ENCODE peak calls at places on chromosomes 3 and 15, in six cellular contexts. R, Q, G, U, H and W are unnamed samples.

GRCh38 chr3:45607790-45608189 is 13.2 kb downstream of the LIMD1 start:
- DNase-seq in H (peak; percentile 79), U (no peak), R (no peak), Q (no peak), G (no peak), W (no peak)

GRCh38 chr3:111666041-111666735 is 71.0 kb upstream of the ZBED2 start:
- DNase-seq in R (no peak), H (peak; percentile 28), U (no peak), Q (no peak), G (no peak), W (no peak)

GRCh38 chr3:6179761-6180160 is 681.2 kb upstream of the GRM7 start:
- DNase-seq in G (no peak), U (no peak), Q (no peak), R (no peak), H (no peak), W (no peak)

GRCh38 chr15:57472861-57473260 is 96.6 kb downstream of the CGNL1 start:
- DNase-seq in G (no peak), R (no peak), U (no peak), Q (no peak), H (peak; percentile 29), W (no peak)

GRCh38 chr3:115092220-115092791 is 54.8 kb downstream of the ZBTB20 start:
- DNase-seq in U (peak; percentile 63), H (peak; percentile 57), Q (peak; percentile 35), G (peak; percentile 74), R (peak; percentile 61), W (peak; percentile 39)

GRCh38 chr15:68203956-68204355 is 1.2 kb downstream of the CALML4 start:
- DNase-seq in H (no peak), Q (no peak), U (no peak), R (no peak), G (no peak), W (no peak)

GRCh38 chr15:99312794-99313193 is 61.5 kb downstream of the LRRC28 start:
- DNase-seq in Q (no peak), R (no peak), H (no peak), G (no peak), U (no peak), W (no peak)

GRCh38 chr15:57138260-57138895 is 219.9 kb downstream of the TCF12 start:
- DNase-seq in Q (no peak), R (peak; percentile 50), G (peak; percentile 50), H (peak; percentile 65), U (no peak), W (no peak)

GRCh38 chr3:197881601-197882000 is 68.4 kb upstream of the RPL35A start:
- DNase-seq in G (no peak), H (no peak), U (no peak), R (no peak), Q (no peak), W (no peak)

GRCh38 chr15:71634820-71635219 is 175.5 kb upstream of the NR2E3 start:
- DNase-seq in R (no peak), H (no peak), Q (no peak), U (no peak), G (no peak), W (no peak)

GRCh38 chr3:182501861-182502260 is 291.4 kb upstream of the ATP11B start:
- DNase-seq in Q (no peak), U (no peak), G (no peak), R (no peak), H (no peak), W (no peak)

GRCh38 chr15:43941555-43941954 is 114.8 kb downstream of the WDR76 start:
- DNase-seq in U (no peak), R (no peak), Q (peak; percentile 22), H (no peak), G (peak; percentile 70), W (no peak)

GRCh38 chr15:25170781-25171110 is 216.0 kb downstream of the SNRPN start:
- DNase-seq in U (no peak), Q (peak; percentile 8), G (no peak), H (no peak), R (no peak), W (peak; percentile 9)

GRCh38 chr3:17078885-17079465 is 194.2 kb downstream of the PLCL2 start:
- DNase-seq in G (no peak), Q (no peak), H (no peak), U (no peak), R (no peak), W (no peak)

GRCh38 chr3:11582123-11582968 is 61.4 kb downstream of the VGLL4 start:
- DNase-seq in U (no peak), Q (no peak), H (peak; percentile 77), R (no peak), G (no peak), W (peak; percentile 79)

GRCh38 chr3:170707899-170708298 is 122.0 kb upstream of the SLC7A14 start:
- DNase-seq in Q (no peak), G (no peak), H (peak; percentile 63), R (no peak), U (no peak), W (no peak)

GRCh38 chr3:15241341-15241740 is 35.3 kb downstream of the CAPN7 start:
- DNase-seq in H (peak; percentile 20), Q (peak; percentile 41), U (peak; percentile 43), G (peak; percentile 60), R (peak; percentile 24), W (no peak)

GRCh38 chr3:105899528-105899927 is 30.7 kb upstream of the CBLB start:
- DNase-seq in G (no peak), Q (no peak), R (no peak), H (peak; percentile 72), U (no peak), W (no peak)

GRCh38 chr3:195542261-195542660 is 864 bp downstream of the PPP1R2 start:
- DNase-seq in U (no peak), G (peak; percentile 64), Q (no peak), H (no peak), R (no peak), W (no peak)

GRCh38 chr15:58951388-58952060 is 18.0 kb upstream of the SLTM start:
- DNase-seq in G (no peak), R (no peak), Q (no peak), U (no peak), H (peak; percentile 33), W (no peak)

GRCh38 chr3:81549831-81550230 is 211.6 kb downstream of the GBE1 start:
- DNase-seq in R (no peak), Q (no peak), U (no peak), H (no peak), G (no peak), W (no peak)

GRCh38 chr3:16868513-16868912 is 16.2 kb upstream of the PLCL2 start:
- DNase-seq in R (no peak), U (no peak), G (no peak), H (no peak), Q (no peak), W (no peak)

GRCh38 chr15:58407786-58408185 is 24.0 kb upstream of the LIPC start:
- DNase-seq in G (no peak), R (no peak), Q (no peak), H (no peak), U (no peak), W (no peak)

GRCh38 chr15:89780601-89781000 is 4.5 kb downstream of the MESP2 start:
- DNase-seq in Q (no peak), H (no peak), G (no peak), R (no peak), U (no peak), W (no peak)

GRCh38 chr3:50177346-50177745 is 14.1 kb upstream of the GNAT1 start:
- DNase-seq in R (no peak), Q (no peak), G (no peak), H (no peak), U (no peak), W (no peak)

GRCh38 chr3:17063591-17063990 is 178.8 kb downstream of the PLCL2 start:
- DNase-seq in R (no peak), H (no peak), G (no peak), U (no peak), Q (no peak), W (no peak)

GRCh38 chr3:60555704-60556340 is 695.4 kb downstream of the FHIT start:
- DNase-seq in U (no peak), Q (no peak), H (no peak), G (peak; percentile 49), R (no peak), W (no peak)

GRCh38 chr15:93030430-93031102 is 58.4 kb downstream of the RGMA start:
- DNase-seq in G (peak; percentile 60), H (peak; percentile 69), R (peak; percentile 74), U (peak; percentile 70), Q (peak; percentile 58), W (peak; percentile 75)

GRCh38 chr3:182490601-182491485 is 302.5 kb upstream of the ATP11B start:
- DNase-seq in G (peak; percentile 34), Q (no peak), U (no peak), H (peak; percentile 6), R (peak; percentile 18), W (no peak)

GRCh38 chr3:32238027-32238815 is at the start of gene CMTM8:
- DNase-seq in G (peak; percentile 45), Q (peak; percentile 36), H (peak; percentile 33), R (peak; percentile 73), U (peak; percentile 65), W (no peak)